ENCODE peak calls at places on chromosomes 13 and 19, in six cellular contexts. N, Z, F, U, R and S are unnamed samples.

GRCh38 chr19:19308373-19308772 is 11.9 kb downstream of the SUGP1 start:
- DNase-seq in R (no peak), Z (no peak), F (no peak), U (no peak), N (no peak), S (no peak)

GRCh38 chr19:50415661-50416033 is 3.1 kb upstream of the SPIB start:
- DNase-seq in F (no peak), Z (peak; percentile 74), N (peak; percentile 95), R (peak; percentile 68), U (no peak), S (peak; percentile 97)

GRCh38 chr13:39855236-39855635 is 199.8 kb downstream of the COG6 start:
- DNase-seq in F (no peak), N (no peak), U (no peak), Z (no peak), R (no peak), S (no peak)

GRCh38 chr13:44431150-44431549 is 57.5 kb downstream of the SERP2 start:
- DNase-seq in F (peak; percentile 41), Z (no peak), N (no peak), U (peak; percentile 70), R (no peak), S (no peak)

GRCh38 chr19:4800591-4801081 is 9.1 kb downstream of the FEM1A start:
- DNase-seq in F (no peak), U (no peak), Z (no peak), R (no peak), N (no peak), S (no peak)

GRCh38 chr19:34676697-34677385 is at the start of gene SCGB2B2:
- DNase-seq in U (no peak), R (peak; percentile 50), F (no peak), Z (no peak), N (peak; percentile 41), S (peak; percentile 36)

GRCh38 chr13:105990256-105990958 is 545.1 kb downstream of the EFNB2 start:
- DNase-seq in R (no peak), F (no peak), N (no peak), Z (no peak), U (no peak), S (no peak)

GRCh38 chr13:109700176-109700575 is 86.2 kb downstream of the IRS2 start:
- DNase-seq in F (no peak), Z (peak; percentile 88), N (no peak), U (no peak), R (no peak), S (no peak)

GRCh38 chr19:37007587-37008220 is 70.5 kb upstream of the ZNF420 start:
- DNase-seq in U (no peak), F (no peak), N (no peak), R (no peak), Z (peak; percentile 36), S (no peak)

GRCh38 chr13:59510377-59510776 is 653.4 kb downstream of the DIAPH3 start:
- DNase-seq in R (no peak), F (no peak), N (no peak), U (no peak), Z (no peak), S (no peak)

GRCh38 chr13:98173431-98173921 is 3.6 kb downstream of the RNF113B start:
- DNase-seq in Z (no peak), U (peak; percentile 95), F (no peak), R (no peak), N (no peak), S (no peak)

GRCh38 chr13:38265135-38265497 is 84.5 kb upstream of the UFM1 start:
- DNase-seq in N (no peak), Z (no peak), U (no peak), R (no peak), F (no peak), S (no peak)

GRCh38 chr19:1221141-1221903 is 15.7 kb downstream of the STK11 start:
- DNase-seq in Z (no peak), F (peak; percentile 78), N (no peak), U (peak; percentile 38), R (no peak), S (no peak)

GRCh38 chr13:75489502-75490263 is 7.7 kb upstream of the TBC1D4 start:
- DNase-seq in R (peak; percentile 76), U (peak; percentile 46), Z (no peak), N (no peak), F (no peak), S (no peak)

GRCh38 chr19:39341122-39341719 is 1.0 kb upstream of the SAMD4B start:
- DNase-seq in F (peak; percentile 64), U (no peak), N (no peak), R (no peak), Z (peak; percentile 59), S (no peak)

GRCh38 chr19:35352448-35353304 is 5.0 kb downstream of the FFAR1 start:
- DNase-seq in N (peak; percentile 66), Z (peak; percentile 89), F (peak; percentile 77), R (peak; percentile 73), U (peak; percentile 72), S (peak; percentile 68)

GRCh38 chr19:12202250-12202649 is 39.4 kb downstream of the ZNF136 start:
- DNase-seq in N (no peak), R (no peak), U (peak; percentile 56), Z (peak; percentile 51), F (peak; percentile 51), S (no peak)

GRCh38 chr13:28705734-28706133 is 13.0 kb downstream of the SLC46A3 start:
- DNase-seq in U (no peak), F (no peak), N (no peak), R (no peak), Z (no peak), S (no peak)

GRCh38 chr13:78298657-78299056 is 304.7 kb downstream of the POU4F1 start:
- DNase-seq in U (no peak), N (no peak), R (no peak), F (no peak), Z (no peak), S (no peak)

DNA sequence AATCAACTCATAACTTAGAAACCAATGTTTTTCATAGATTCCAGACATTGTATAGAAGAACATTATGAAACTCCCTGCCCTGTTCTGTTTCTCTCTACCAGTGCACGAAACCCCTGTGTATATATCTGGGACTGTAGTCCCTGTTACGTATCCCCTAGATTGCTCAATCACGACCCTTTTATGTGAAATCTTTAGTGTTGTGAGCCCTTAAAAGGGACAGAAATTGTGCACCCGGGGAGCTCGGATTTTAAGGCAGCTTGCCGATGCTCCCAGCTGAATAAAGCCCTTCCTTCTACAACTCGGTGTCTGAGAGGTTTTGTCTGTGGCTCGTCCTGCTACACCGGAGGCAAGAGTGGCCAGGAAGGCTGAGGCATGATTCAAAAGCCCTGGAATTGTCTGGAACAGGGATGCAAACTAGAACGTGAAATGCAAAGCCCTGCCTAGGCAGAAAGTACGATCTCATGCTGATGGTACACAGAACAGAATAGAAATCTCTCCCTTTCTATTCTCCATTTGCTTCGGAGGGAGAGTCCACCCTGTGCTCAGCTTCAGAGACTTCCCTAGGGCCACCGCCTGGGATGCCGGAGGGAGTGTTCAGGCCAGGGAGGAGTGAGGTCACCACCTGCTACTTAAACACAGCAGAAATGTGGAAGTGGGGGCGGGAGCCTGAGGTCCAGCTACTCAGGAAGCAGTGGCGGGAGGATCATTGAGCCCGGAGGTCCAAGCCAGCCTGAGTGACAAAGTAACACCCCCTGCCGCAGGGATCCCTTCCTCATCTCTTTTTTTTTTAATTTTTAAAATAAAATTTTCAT is 760 bp upstream of the ZNF888 start:
- DNase-seq in R (no peak), Z (peak; percentile 89), U (peak; percentile 39), N (no peak), F (peak; percentile 55), S (no peak)
- TF ChIP-seq POLR2AphosphoS5 in R (no peak), Z (no peak), U (no peak), N (no peak), F (no peak), S (no peak)

GRCh38 chr13:25151626-25152025 is 20.5 kb downstream of the AMER2 start:
- DNase-seq in F (no peak), U (no peak), R (no peak), N (no peak), Z (no peak), S (no peak)

GRCh38 chr13:25149670-25150069 is 22.4 kb downstream of the AMER2 start:
- DNase-seq in N (no peak), R (no peak), Z (no peak), F (no peak), U (no peak), S (no peak)

GRCh38 chr13:25153736-25154135 is 18.4 kb downstream of the AMER2 start:
- DNase-seq in Z (no peak), F (no peak), N (no peak), R (no peak), U (no peak), S (no peak)

GRCh38 chr13:25143693-25144092 is 28.4 kb downstream of the AMER2 start:
- DNase-seq in U (no peak), R (no peak), F (no peak), Z (no peak), N (no peak), S (no peak)

GRCh38 chr13:25148005-25148798 is 23.9 kb downstream of the AMER2 start:
- DNase-seq in R (peak; percentile 31), Z (no peak), N (no peak), F (no peak), U (no peak), S (no peak)
- TF ChIP-seq TAF1 in R (no peak), Z (no peak), N (no peak), F (no peak), U (no peak), S (no peak)

GRCh38 chr13:110705826-110706569 is at the start of gene CARS2:
- DNase-seq in N (peak; percentile 91), Z (peak; percentile 96), R (peak; percentile 80), U (peak; percentile 94), F (peak; percentile 87), S (peak; percentile 94)
- TF ChIP-seq POLR2A in N (peak; percentile 50), Z (no peak), R (peak; percentile 82), U (peak; percentile 78), F (no peak), S (peak; percentile 83)

GRCh38 chr19:47229674-47230121 is 1.3 kb downstream of the BBC3 start:
- DNase-seq in Z (peak; percentile 47), N (no peak), U (no peak), F (no peak), R (no peak), S (no peak)

GRCh38 chr19:47230921-47231214 is at the start of gene BBC3:
- DNase-seq in U (no peak), Z (no peak), N (no peak), F (no peak), R (no peak), S (no peak)

GRCh38 chr19:47228937-47229673 is 1.9 kb downstream of the BBC3 start:
- DNase-seq in N (no peak), R (no peak), F (no peak), U (peak; percentile 32), Z (peak; percentile 60), S (no peak)

GRCh38 chr19:47231215-47232054 is 436 bp upstream of the BBC3 start:
- DNase-seq in N (peak; percentile 76), U (peak; percentile 88), F (peak; percentile 86), R (peak; percentile 54), Z (peak; percentile 85), S (peak; percentile 81)

DNA sequence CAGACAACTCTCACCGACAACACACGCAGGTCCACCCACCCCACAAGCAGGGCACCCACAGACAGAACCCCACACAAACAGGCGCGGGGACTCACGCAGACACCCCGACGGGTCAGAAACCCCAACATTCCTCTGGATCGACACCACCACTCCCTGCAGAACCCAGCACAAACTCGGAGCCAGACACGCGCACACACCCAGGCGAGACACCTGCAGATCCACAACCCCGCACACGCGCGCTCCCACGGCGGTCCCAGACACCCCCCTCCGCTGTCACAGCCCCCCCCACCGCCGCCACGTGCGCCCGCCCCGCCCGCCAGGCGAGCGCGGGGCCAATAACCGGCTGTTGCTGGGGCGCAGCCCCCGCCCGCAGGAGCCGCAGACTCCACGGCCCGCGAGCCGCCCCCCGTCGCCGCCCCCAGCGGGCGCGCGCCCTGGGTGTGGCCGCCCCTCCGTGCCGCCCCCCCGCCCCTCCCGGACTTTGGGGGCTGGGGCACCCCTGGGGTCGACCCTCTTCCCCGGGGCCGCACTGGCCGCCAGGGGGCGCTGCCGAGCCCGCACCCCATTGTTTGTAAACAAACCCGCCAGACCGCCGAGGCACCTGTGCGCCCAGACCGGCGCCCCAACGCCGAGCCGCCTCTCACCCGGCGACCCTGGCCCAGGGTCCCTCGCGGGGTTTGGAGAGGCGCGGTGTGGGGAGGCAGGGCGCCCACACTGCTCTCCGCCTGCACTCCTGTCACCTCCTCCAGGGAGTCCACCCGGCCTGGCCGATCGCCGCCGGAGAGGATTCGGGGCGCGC is 678 bp downstream of the BBC3 start:
- DNase-seq in N (peak; percentile 63), F (peak; percentile 93), Z (peak; percentile 87), U (peak; percentile 32), R (no peak), S (no peak)
- TF ChIP-seq POLR2AphosphoS5 in N (no peak), F (peak; percentile 67), Z (no peak), U (no peak), R (no peak), S (no peak)